ENCODE peak calls at places on chromosome 10, in nine cellular contexts. B is AG04449; K is Caco-2; S is GM12891; U is stimulated activated CD8-positive, alpha-beta memory T cell treated with anti-CD3 and anti-CD28 coated beads, Interleukin-12 subunit alpha, Interleukin-12 subunit beta, amount 100 ng/mL, for 4 hours; E is mesendoderm; F is neuronal stem cell; N is stomach; J is hepatocyte. M is an unnamed sample.

GRCh38 chr10:132538790-132539421 is 1.3 kb downstream of the INPP5A start:
- DNase-seq in B (no peak), K (no peak), S (no peak), U (no peak), E (no peak), F (no peak), N (no peak), J (no peak), M (no peak)

GRCh38 chr10:20091698-20092097 is 275.5 kb downstream of the PLXDC2 start:
- DNase-seq in B (no peak), K (no peak), S (no peak), U (no peak), E (no peak), F (no peak), N (no peak), J (no peak), M (no peak)

GRCh38 chr10:121165276-121165675 is 314.1 kb downstream of the WDR11 start:
- DNase-seq in B (no peak), K (no peak), S (no peak), U (no peak), E (peak; percentile 49), F (no peak), N (no peak), J (no peak), M (no peak)

GRCh38 chr10:124721295-124722052 is 22.7 kb downstream of the FAM53B start:
- DNase-seq in B (no peak), K (no peak), S (no peak), U (no peak), E (no peak), F (no peak), N (no peak), J (no peak), M (no peak)

GRCh38 chr10:19788075-19788686 is 28.1 kb upstream of the PLXDC2 start:
- DNase-seq in B (no peak), K (peak; percentile 61), S (no peak), U (no peak), E (peak; percentile 71), F (peak; percentile 36), N (no peak), J (peak; percentile 70), M (no peak)

GRCh38 chr10:24821986-24822385 is 98.3 kb upstream of the ARHGAP21 start:
- DNase-seq in B (no peak), K (peak; percentile 24), S (no peak), U (no peak), E (peak; percentile 23), F (no peak), N (no peak), J (peak; percentile 56), M (no peak)

GRCh38 chr10:77773631-77774426 is 136.2 kb upstream of the KCNMA1 start:
- DNase-seq in B (no peak), K (no peak), S (no peak), U (no peak), E (no peak), F (no peak), N (peak; percentile 2), J (no peak), M (no peak)

GRCh38 chr10:12559578-12560178 is 210.3 kb downstream of the CAMK1D start:
- DNase-seq in B (no peak), K (no peak), S (no peak), U (no peak), E (peak; percentile 18), F (no peak), N (no peak), J (no peak), M (no peak)

GRCh38 chr10:101214446-101215396 is 14.5 kb downstream of the LBX1 start:
- DNase-seq in B (no peak), K (peak; percentile 85), S (no peak), U (peak; percentile 50), E (peak; percentile 86), F (peak; percentile 86), N (peak; percentile 65), J (peak; percentile 84), M (peak; percentile 22)

GRCh38 chr10:113007821-113008220 is 57.8 kb downstream of the TCF7L2 start:
- DNase-seq in B (no peak), K (no peak), S (no peak), U (no peak), E (no peak), F (no peak), N (no peak), J (no peak), M (no peak)

GRCh38 chr10:22251751-22252285 is 34.0 kb upstream of the EBLN1 start:
- DNase-seq in B (no peak), K (peak; percentile 41), S (peak; percentile 46), U (peak; percentile 50), E (peak; percentile 57), F (peak; percentile 50), N (peak; percentile 49), J (peak; percentile 25), M (peak; percentile 61)